ENCODE peak calls at places on chromosomes 7 and 10, in ten cellular contexts. S, A, Q, M, W, V, Y, E, Z and U are unnamed samples.

GRCh38 chr10:17504547-17505245 is 50.3 kb upstream of the ST8SIA6 start:
- DNase-seq in S (no peak), A (no peak), Q (no peak), M (no peak), W (peak), V (no peak), Y (no peak), E (no peak), Z (no peak), U (no peak)

GRCh38 chr7:128831994-128832879 is 2.0 kb downstream of the FLNC start:
- DNase-seq in S (peak), A (no peak), Q (peak), M (no peak), W (peak), V (no peak), Y (no peak), E (no peak), Z (no peak), U (peak)

GRCh38 chr10:10293431-10293830 is 724.2 kb upstream of the CELF2 start:
- DNase-seq in S (peak), A (no peak), Q (no peak), M (no peak), W (no peak), V (no peak), Y (no peak), E (no peak), Z (no peak), U (no peak)

GRCh38 chr10:91758303-91759146 is 39.7 kb upstream of the TNKS2 start:
- DNase-seq in S (no peak), A (no peak), Q (no peak), M (peak), W (peak), V (no peak), Y (peak), E (no peak), Z (no peak), U (no peak)

GRCh38 chr7:99392659-99393362 is 15.6 kb downstream of the PDAP1 start:
- DNase-seq in S (peak), A (peak), Q (no peak), M (no peak), W (no peak), V (peak), Y (no peak), E (no peak), Z (peak), U (no peak)

GRCh38 chr10:95273393-95274312 is 17.1 kb downstream of the PDLIM1 start:
- DNase-seq in S (no peak), A (no peak), Q (peak), M (peak), W (peak), V (peak), Y (no peak), E (no peak), Z (no peak), U (no peak)

GRCh38 chr10:44325157-44325556 is 59.7 kb downstream of the CXCL12 start:
- DNase-seq in S (no peak), A (no peak), Q (peak), M (peak), W (no peak), V (peak), Y (no peak), E (no peak), Z (no peak), U (no peak)

GRCh38 chr10:48594799-48595198 is 10.1 kb downstream of the ARHGAP22 start:
- DNase-seq in S (no peak), A (no peak), Q (no peak), M (no peak), W (no peak), V (no peak), Y (peak), E (no peak), Z (no peak), U (no peak)

GRCh38 chr7:29340691-29341090 is 146.1 kb downstream of the CHN2 start:
- DNase-seq in S (no peak), A (no peak), Q (no peak), M (no peak), W (no peak), V (no peak), Y (no peak), E (no peak), Z (no peak), U (no peak)

GRCh38 chr7:82841828-82842227 is 320.9 kb downstream of the PCLO start:
- DNase-seq in S (no peak), A (no peak), Q (no peak), M (no peak), W (no peak), V (no peak), Y (no peak), E (no peak), Z (no peak), U (no peak)

GRCh38 chr10:86401588-86402282 is 35.1 kb upstream of the GRID1 start:
- DNase-seq in S (peak), A (no peak), Q (no peak), M (no peak), W (peak), V (peak), Y (no peak), E (peak), Z (no peak), U (no peak)